ENCODE peak calls at places on chromosome 22, in four cellular contexts. One of them, this sample, is unnamed.

GRCh38 chr22:36274547-36274946 is 21.6 kb downstream of the APOL1 start:
- DNase-seq in mammary epithelial cell: no peak
- DNase-seq in MCF 10A: no peak
- DNase-seq in WERI-Rb-1: no peak
- DNase-seq in this sample: no peak

GRCh38 chr22:40654522-40655167 is 18.1 kb upstream of the MRTFA start:
- DNase-seq in mammary epithelial cell: peak; percentile 62
- DNase-seq in MCF 10A: peak; percentile 42
- DNase-seq in WERI-Rb-1: peak; percentile 45
- DNase-seq in this sample: peak; percentile 52

GRCh38 chr22:20982563-20982882 is 426 bp downstream of the LZTR1 start:
- DNase-seq in mammary epithelial cell: no peak
- DNase-seq in MCF 10A: no peak
- DNase-seq in WERI-Rb-1: no peak
- DNase-seq in this sample: no peak

GRCh38 chr22:36334081-36334831 is 53.5 kb downstream of the MYH9 start:
- DNase-seq in mammary epithelial cell: no peak
- DNase-seq in MCF 10A: no peak
- DNase-seq in WERI-Rb-1: no peak
- DNase-seq in this sample: no peak

GRCh38 chr22:20430641-20431519 is 6.7 kb downstream of the SCARF2 start:
- DNase-seq in mammary epithelial cell: peak; percentile 48
- DNase-seq in MCF 10A: no peak
- DNase-seq in WERI-Rb-1: no peak
- DNase-seq in this sample: peak; percentile 79

GRCh38 chr22:49025791-49026475 is 801.7 kb downstream of the BRD1 start:
- DNase-seq in mammary epithelial cell: no peak
- DNase-seq in MCF 10A: no peak
- DNase-seq in WERI-Rb-1: no peak
- DNase-seq in this sample: no peak

GRCh38 chr22:19085233-19086043 is 36.8 kb downstream of the DGCR2 start:
- DNase-seq in mammary epithelial cell: peak; percentile 16
- DNase-seq in MCF 10A: peak; percentile 38
- DNase-seq in WERI-Rb-1: no peak
- DNase-seq in this sample: no peak

GRCh38 chr22:42868751-42869251 is 11.7 kb upstream of the ARFGAP3 start:
- DNase-seq in mammary epithelial cell: no peak
- DNase-seq in MCF 10A: no peak
- DNase-seq in WERI-Rb-1: no peak
- DNase-seq in this sample: no peak

GRCh38 chr22:20061481-20061861 is 18.6 kb upstream of the DGCR8 start:
- DNase-seq in mammary epithelial cell: no peak
- DNase-seq in MCF 10A: peak; percentile 94
- DNase-seq in WERI-Rb-1: no peak
- DNase-seq in this sample: no peak

GRCh38 chr22:30584441-30584840 is 7.3 kb downstream of the PES1 start:
- DNase-seq in mammary epithelial cell: no peak
- DNase-seq in MCF 10A: no peak
- DNase-seq in WERI-Rb-1: no peak
- DNase-seq in this sample: no peak
- TF ChIP-seq CTCF in mammary epithelial cell: no peak
- TF ChIP-seq CTCF in MCF 10A: no peak
- TF ChIP-seq CTCF in WERI-Rb-1: no peak
- TF ChIP-seq CTCF in this sample: no peak

DNA sequence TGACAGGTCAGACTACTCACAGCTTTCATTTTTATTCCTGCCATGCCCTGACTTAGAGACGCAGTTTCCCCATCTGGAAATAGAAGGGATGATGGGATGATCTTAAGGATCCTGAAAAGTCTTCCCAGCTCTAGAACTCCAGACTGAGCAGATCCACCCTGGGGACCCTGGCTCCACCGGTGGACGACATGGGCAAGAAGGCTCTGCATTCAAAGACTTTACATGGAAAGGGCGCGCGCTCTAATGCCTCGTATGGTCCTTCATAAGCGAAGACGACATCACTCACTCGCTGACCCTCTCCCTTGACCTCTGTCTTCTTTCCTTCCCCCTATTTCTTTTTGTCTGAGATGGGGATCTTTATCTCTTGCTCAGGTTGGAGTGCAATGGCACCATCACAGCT is 24.4 kb upstream of the PHF21B start:
- DNase-seq in mammary epithelial cell: no peak
- DNase-seq in MCF 10A: no peak
- DNase-seq in WERI-Rb-1: no peak
- DNase-seq in this sample: no peak
- TF ChIP-seq CTCF in mammary epithelial cell: no peak
- TF ChIP-seq CTCF in MCF 10A: no peak
- TF ChIP-seq CTCF in WERI-Rb-1: no peak
- TF ChIP-seq CTCF in this sample: no peak

DNA sequence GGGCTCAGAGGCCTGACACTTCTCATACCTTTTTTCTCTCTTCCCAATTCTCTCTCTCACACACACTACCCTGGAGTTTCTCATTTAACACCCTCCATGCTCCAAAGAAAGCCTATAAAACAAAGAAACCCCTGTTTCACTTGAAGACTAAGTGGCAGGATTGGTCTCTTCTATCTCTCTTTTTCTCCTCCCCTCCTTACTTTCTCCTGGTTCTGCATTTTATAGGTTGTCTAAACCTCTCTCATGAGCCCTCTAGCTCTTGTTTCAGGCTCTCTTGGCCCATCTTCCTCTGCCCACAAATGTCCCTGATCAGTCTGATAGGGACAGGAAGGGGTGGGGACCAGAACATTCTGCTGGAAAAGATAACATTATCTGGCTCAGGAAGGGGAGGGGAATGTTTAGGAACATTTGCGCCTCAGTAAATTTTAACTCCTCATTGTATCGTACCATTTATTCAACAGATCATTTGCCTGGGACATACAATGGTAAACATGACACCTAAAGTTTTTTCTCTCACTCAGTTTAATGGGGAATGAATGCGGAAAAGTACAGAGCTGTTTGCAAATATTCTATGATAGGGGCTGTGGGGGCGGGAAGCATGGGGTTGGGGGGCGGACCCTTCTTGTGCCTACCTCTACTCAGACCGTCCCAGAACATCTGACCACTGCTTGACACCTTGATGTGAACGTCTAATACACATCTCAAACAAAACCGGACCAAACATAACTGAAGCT is 10.8 kb downstream of the CRYBA4 start:
- DNase-seq in mammary epithelial cell: no peak
- DNase-seq in MCF 10A: no peak
- DNase-seq in WERI-Rb-1: no peak
- DNase-seq in this sample: no peak
- TF ChIP-seq CTCF in mammary epithelial cell: no peak
- TF ChIP-seq CTCF in MCF 10A: no peak
- TF ChIP-seq CTCF in WERI-Rb-1: no peak
- TF ChIP-seq CTCF in this sample: no peak

GRCh38 chr22:24981656-24982055 is 29.1 kb downstream of the KIAA1671 start:
- DNase-seq in mammary epithelial cell: no peak
- DNase-seq in MCF 10A: no peak
- DNase-seq in WERI-Rb-1: no peak
- DNase-seq in this sample: no peak
- TF ChIP-seq CTCF in mammary epithelial cell: no peak
- TF ChIP-seq CTCF in MCF 10A: no peak
- TF ChIP-seq CTCF in WERI-Rb-1: no peak
- TF ChIP-seq CTCF in this sample: no peak

DNA sequence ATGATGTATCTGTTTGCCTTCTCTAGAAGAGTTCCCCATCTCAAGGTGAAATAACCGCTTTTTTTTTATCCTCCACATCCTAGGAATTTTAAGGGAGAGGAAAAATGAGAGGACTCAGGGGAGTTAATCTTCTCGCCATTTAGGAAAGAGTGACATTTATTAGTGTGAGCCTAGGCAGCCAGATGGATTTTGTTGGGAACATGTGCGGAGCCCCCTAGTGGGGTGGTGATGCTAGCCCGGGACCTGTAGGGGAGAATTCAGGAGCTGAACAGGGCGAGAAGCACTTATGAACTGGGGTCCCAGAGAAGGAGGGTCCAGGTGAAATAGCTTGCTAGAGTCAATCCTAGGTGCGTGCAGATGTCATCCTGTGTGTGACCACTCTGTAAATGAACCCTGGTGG is 10.7 kb downstream of the IL17RA start:
- DNase-seq in mammary epithelial cell: no peak
- DNase-seq in MCF 10A: no peak
- DNase-seq in WERI-Rb-1: peak; percentile 51
- DNase-seq in this sample: peak; percentile 47
- TF ChIP-seq CTCF in mammary epithelial cell: no peak
- TF ChIP-seq CTCF in MCF 10A: peak; percentile 16
- TF ChIP-seq CTCF in WERI-Rb-1: peak; percentile 58
- TF ChIP-seq CTCF in this sample: peak; percentile 46

DNA sequence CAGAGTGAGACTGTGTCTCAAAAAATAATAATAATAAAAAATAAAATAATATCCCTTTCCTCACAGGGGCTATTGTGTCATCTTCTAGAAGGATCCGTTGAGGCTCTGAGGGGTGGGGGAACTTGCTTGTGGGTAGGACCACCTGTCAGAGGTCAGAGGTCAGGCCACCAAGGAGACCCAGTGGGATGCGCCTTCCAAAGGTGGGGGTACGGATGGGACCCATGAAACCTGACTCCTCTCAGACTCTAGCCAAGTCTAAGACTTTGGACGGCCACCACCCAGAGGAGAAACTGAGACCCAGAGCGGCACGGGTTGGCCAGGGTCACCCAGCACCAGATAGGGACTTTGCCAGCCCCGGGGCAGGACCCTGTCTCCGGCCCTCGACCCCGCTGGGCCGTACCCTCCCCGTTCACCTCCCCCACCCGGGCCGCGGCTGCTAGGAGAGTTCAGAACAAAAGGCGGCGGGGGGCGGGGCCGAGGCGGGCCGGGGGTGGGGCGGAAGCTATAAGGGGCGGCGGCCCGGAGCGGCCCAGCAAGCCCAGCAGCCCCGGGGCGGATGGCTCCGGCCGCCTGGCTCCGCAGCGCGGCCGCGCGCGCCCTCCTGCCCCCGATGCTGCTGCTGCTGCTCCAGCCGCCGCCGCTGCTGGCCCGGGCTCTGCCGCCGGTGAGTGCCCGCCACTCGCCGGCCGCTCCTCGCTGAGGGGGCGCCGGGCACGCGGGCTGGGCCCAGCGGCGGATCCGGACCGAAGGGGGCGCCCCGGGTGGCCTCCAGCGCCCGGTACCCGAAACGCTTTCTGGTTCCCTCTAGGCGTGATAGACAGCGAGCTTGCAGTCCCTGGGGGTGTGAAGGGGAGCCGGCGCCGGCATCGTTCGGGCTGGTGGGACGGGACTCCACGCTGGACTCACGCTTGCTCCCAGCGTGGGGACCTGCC is at the start of gene MMP11:
- DNase-seq in mammary epithelial cell: no peak
- DNase-seq in MCF 10A: peak; percentile 27
- DNase-seq in WERI-Rb-1: peak; percentile 76
- DNase-seq in this sample: peak; percentile 82
- TF ChIP-seq CTCF in mammary epithelial cell: no peak
- TF ChIP-seq CTCF in MCF 10A: no peak
- TF ChIP-seq CTCF in WERI-Rb-1: no peak
- TF ChIP-seq CTCF in this sample: no peak

GRCh38 chr22:41844513-41844912 is 11.6 kb downstream of the SREBF2 start:
- DNase-seq in mammary epithelial cell: no peak
- DNase-seq in MCF 10A: no peak
- DNase-seq in WERI-Rb-1: no peak
- DNase-seq in this sample: no peak
- TF ChIP-seq CTCF in mammary epithelial cell: no peak
- TF ChIP-seq CTCF in MCF 10A: no peak
- TF ChIP-seq CTCF in WERI-Rb-1: no peak
- TF ChIP-seq CTCF in this sample: no peak

GRCh38 chr22:22228421-22228820 is 16.2 kb upstream of the VPREB1 start:
- DNase-seq in mammary epithelial cell: no peak
- DNase-seq in MCF 10A: no peak
- DNase-seq in WERI-Rb-1: no peak
- DNase-seq in this sample: no peak

GRCh38 chr22:22230438-22230837 is 14.1 kb upstream of the VPREB1 start:
- DNase-seq in mammary epithelial cell: no peak
- DNase-seq in MCF 10A: no peak
- DNase-seq in WERI-Rb-1: no peak
- DNase-seq in this sample: no peak

GRCh38 chr22:22228921-22229320 is 15.7 kb upstream of the VPREB1 start:
- DNase-seq in mammary epithelial cell: no peak
- DNase-seq in MCF 10A: no peak
- DNase-seq in WERI-Rb-1: no peak
- DNase-seq in this sample: no peak

GRCh38 chr22:22233081-22233480 is 11.5 kb upstream of the VPREB1 start:
- DNase-seq in mammary epithelial cell: no peak
- DNase-seq in MCF 10A: no peak
- DNase-seq in WERI-Rb-1: no peak
- DNase-seq in this sample: no peak

GRCh38 chr22:22229683-22230420 is 14.7 kb upstream of the VPREB1 start:
- DNase-seq in mammary epithelial cell: no peak
- DNase-seq in MCF 10A: no peak
- DNase-seq in WERI-Rb-1: no peak
- DNase-seq in this sample: no peak
- TF ChIP-seq CTCF in mammary epithelial cell: no peak
- TF ChIP-seq CTCF in MCF 10A: no peak
- TF ChIP-seq CTCF in WERI-Rb-1: no peak
- TF ChIP-seq CTCF in this sample: no peak

GRCh38 chr22:31343235-31344191 is 2.6 kb downstream of the PATZ1 start:
- DNase-seq in mammary epithelial cell: peak; percentile 45
- DNase-seq in MCF 10A: no peak
- DNase-seq in WERI-Rb-1: peak; percentile 20
- DNase-seq in this sample: peak; percentile 87

GRCh38 chr22:31340765-31341247 is 5.3 kb downstream of the PATZ1 start:
- DNase-seq in mammary epithelial cell: no peak
- DNase-seq in MCF 10A: no peak
- DNase-seq in WERI-Rb-1: no peak
- DNase-seq in this sample: no peak

GRCh38 chr22:31341386-31342088 is 4.6 kb downstream of the PATZ1 start:
- DNase-seq in mammary epithelial cell: no peak
- DNase-seq in MCF 10A: no peak
- DNase-seq in WERI-Rb-1: no peak
- DNase-seq in this sample: no peak

GRCh38 chr22:31344369-31345330 is 1.5 kb downstream of the PATZ1 start:
- DNase-seq in mammary epithelial cell: no peak
- DNase-seq in MCF 10A: no peak
- DNase-seq in WERI-Rb-1: no peak
- DNase-seq in this sample: peak; percentile 34

DNA sequence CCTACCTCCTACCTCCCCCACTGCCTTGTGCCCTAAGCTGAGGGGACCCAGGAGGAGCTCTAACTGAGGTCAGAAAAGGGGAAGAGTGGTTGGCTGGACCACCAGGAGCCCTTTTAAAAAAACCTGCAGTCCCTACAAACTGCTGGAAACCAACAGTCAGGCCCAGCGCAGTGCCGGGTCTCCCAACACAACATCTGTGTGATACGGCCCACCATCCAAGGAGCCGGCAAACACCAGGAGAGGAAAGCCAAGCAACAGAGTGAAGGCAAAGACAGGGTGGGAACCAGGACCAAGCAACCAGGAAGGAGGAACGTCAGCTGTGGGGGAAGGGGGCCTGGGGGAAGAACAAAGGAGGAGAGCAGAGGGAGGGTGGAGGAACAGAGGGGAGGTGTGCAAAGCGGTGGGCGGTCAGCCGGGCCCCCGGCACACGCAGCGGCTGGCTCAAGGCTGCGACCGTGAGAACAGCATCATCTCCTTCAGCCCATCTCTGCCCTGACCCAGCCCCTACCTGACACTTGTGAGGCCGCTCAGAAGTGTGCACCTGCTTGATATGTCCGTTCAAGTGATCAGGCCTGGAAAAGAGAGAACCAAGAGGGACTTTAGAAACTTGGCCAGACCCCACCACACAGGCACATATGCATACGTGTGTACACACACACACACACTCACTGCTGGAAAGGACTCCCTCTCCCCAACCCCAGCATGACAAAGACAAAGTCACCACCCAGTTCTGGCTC is 3.6 kb downstream of the PATZ1 start:
- DNase-seq in mammary epithelial cell: no peak
- DNase-seq in MCF 10A: no peak
- DNase-seq in WERI-Rb-1: no peak
- DNase-seq in this sample: peak; percentile 62
- TF ChIP-seq CTCF in mammary epithelial cell: no peak
- TF ChIP-seq CTCF in MCF 10A: no peak
- TF ChIP-seq CTCF in WERI-Rb-1: no peak
- TF ChIP-seq CTCF in this sample: no peak

This sample was measured in glutamatergic neuron.